ENCODE peak calls at places on chromosomes 5 and 9, in six cellular contexts. O is NCI-H1105, J is Daoy, H is dorsolateral prefrontal cortex, B is T-helper 9 cell, E is EL. G is an unnamed sample.

GRCh38 chr9:79471577-79472543 is 99.9 kb upstream of the TLE4 start:
- DNase-seq in O (no peak), J (peak), H (peak), B (no peak), E (peak), G (peak)

GRCh38 chr9:92961627-92962302 is 14.4 kb downstream of the FGD3 start:
- DNase-seq in O (no peak), J (no peak), H (no peak), B (no peak), E (no peak), G (no peak)

GRCh38 chr9:136660971-136661540 is 1.7 kb upstream of the EGFL7 start:
- DNase-seq in O (no peak), J (no peak), H (no peak), B (no peak), E (no peak), G (no peak)

GRCh38 chr9:33480976-33481375 is 7.3 kb upstream of the NOL6 start:
- DNase-seq in O (no peak), J (no peak), H (no peak), B (no peak), E (no peak), G (no peak)

GRCh38 chr5:36535837-36536236 is 70.6 kb upstream of the SLC1A3 start:
- DNase-seq in O (no peak), J (no peak), H (no peak), B (no peak), E (no peak), G (no peak)

GRCh38 chr5:135534609-135535419 is 950 bp downstream of the NEUROG1 start:
- DNase-seq in O (no peak), J (no peak), H (no peak), B (no peak), E (no peak), G (no peak)

GRCh38 chr5:10317825-10318682 is 10.4 kb upstream of the CMBL start:
- DNase-seq in O (no peak), J (no peak), H (no peak), B (no peak), E (peak), G (peak)

GRCh38 chr9:99818439-99818992 is 3.2 kb upstream of the NR4A3 start:
- DNase-seq in O (no peak), J (no peak), H (no peak), B (no peak), E (no peak), G (peak)

GRCh38 chr5:150350524-150351344 is 6.8 kb upstream of the TCOF1 start:
- DNase-seq in O (no peak), J (peak), H (peak), B (peak), E (peak), G (peak)

GRCh38 chr5:127609016-127609415 is 39.9 kb upstream of the CTXN3 start:
- DNase-seq in O (no peak), J (no peak), H (no peak), B (no peak), E (no peak), G (no peak)

GRCh38 chr5:136192526-136193395 is at the start of gene SMIM32:
- DNase-seq in O (no peak), J (peak), H (peak), B (no peak), E (no peak), G (no peak)

GRCh38 chr9:14310247-14310646 is 3.7 kb downstream of the NFIB start:
- DNase-seq in O (no peak), J (no peak), H (no peak), B (no peak), E (no peak), G (no peak)

GRCh38 chr5:165630211-165630866 is 2124.9 kb downstream of the MAT2B start:
- DNase-seq in O (peak), J (peak), H (peak), B (no peak), E (peak), G (peak)

GRCh38 chr5:101306391-101307137 is 403.5 kb upstream of the ST8SIA4 start:
- DNase-seq in O (no peak), J (no peak), H (no peak), B (no peak), E (no peak), G (no peak)

GRCh38 chr9:93235278-93235960 is 51.5 kb downstream of the WNK2 start:
- DNase-seq in O (no peak), J (no peak), H (no peak), B (no peak), E (no peak), G (no peak)

GRCh38 chr9:33232866-33233265 is 7.1 kb upstream of the SPINK4 start:
- DNase-seq in O (no peak), J (no peak), H (no peak), B (no peak), E (no peak), G (no peak)

GRCh38 chr5:39240750-39241149 is 21.4 kb upstream of the FYB1 start:
- DNase-seq in O (no peak), J (no peak), H (no peak), B (no peak), E (no peak), G (no peak)

GRCh38 chr5:131019601-131020315 is 145.3 kb downstream of the HINT1 start:
- DNase-seq in O (no peak), J (no peak), H (no peak), B (no peak), E (no peak), G (no peak)

GRCh38 chr5:73100109-73100508 is 20.3 kb upstream of the TMEM171 start:
- DNase-seq in O (no peak), J (no peak), H (no peak), B (no peak), E (no peak), G (no peak)

GRCh38 chr5:159084053-159084452 is 15.7 kb downstream of the EBF1 start:
- DNase-seq in O (no peak), J (no peak), H (no peak), B (no peak), E (no peak), G (no peak)

GRCh38 chr9:21030389-21031035 is 928 bp downstream of the HACD4 start:
- DNase-seq in O (no peak), J (no peak), H (no peak), B (no peak), E (peak), G (peak)

GRCh38 chr5:89200899-89201298 is 317.9 kb upstream of the MEF2C start:
- DNase-seq in O (no peak), J (no peak), H (no peak), B (no peak), E (no peak), G (no peak)

G was measured in RPMI7951.